ENCODE peak calls at places on chromosome 20, in four cellular contexts. G is Panc1, N is midbrain, R is sigmoid colon. A is an unnamed sample.

GRCh38 chr20:15257471-15257870 is 920.1 kb upstream of the FLRT3 start:
- DNase-seq in G (no peak), N (no peak), R (no peak), A (no peak)

GRCh38 chr20:51129201-51129671 is 106.3 kb upstream of the KCNG1 start:
- DNase-seq in G (no peak), N (no peak), R (peak), A (no peak)

GRCh38 chr20:52438326-52438963 is 246.9 kb upstream of the ZFP64 start:
- DNase-seq in G (no peak), N (no peak), R (no peak), A (no peak)

GRCh38 chr20:48455606-48456360 is 372.0 kb downstream of the PREX1 start:
- DNase-seq in G (no peak), N (peak), R (peak), A (no peak)

GRCh38 chr20:51727872-51728271 is 40.3 kb downstream of the ATP9A start:
- DNase-seq in G (no peak), N (no peak), R (no peak), A (peak)

GRCh38 chr20:2653511-2654383 is 1.3 kb downstream of the NOP56 start:
- DNase-seq in G (no peak), N (no peak), R (no peak), A (no peak)

GRCh38 chr20:15061061-15061430 is 723.6 kb upstream of the FLRT3 start:
- DNase-seq in G (no peak), N (no peak), R (no peak), A (no peak)

GRCh38 chr20:62026564-62026856 is 39.2 kb downstream of the TAF4 start:
- DNase-seq in G (no peak), N (no peak), R (no peak), A (no peak)

GRCh38 chr20:43188861-43189613 is 669 bp downstream of the PTPRT start:
- DNase-seq in G (no peak), N (no peak), R (no peak), A (no peak)

GRCh38 chr20:48486065-48486464 is 341.7 kb downstream of the PREX1 start:
- DNase-seq in G (no peak), N (no peak), R (no peak), A (no peak)

GRCh38 chr20:61959301-61959700 is 106.4 kb downstream of the TAF4 start:
- DNase-seq in G (no peak), N (no peak), R (peak), A (peak)